ENCODE peak calls at places on chromosomes 6 and 20, in six cellular contexts. X is retina, I is NCI-H524, Q is adrenal gland, H is KBM-7, W is NCI-H1092 treated with DMSO at 0.1 percent for 48 hours. N is an unnamed sample.

GRCh38 chr6:4848382-4849068 is 72.3 kb downstream of the CDYL start:
- DNase-seq in X (no peak), I (no peak), Q (no peak), H (no peak), W (no peak), N (no peak)

GRCh38 chr6:142605922-142606321 is 304.1 kb downstream of the ADGRG6 start:
- DNase-seq in X (no peak), I (no peak), Q (no peak), H (no peak), W (no peak), N (peak)

GRCh38 chr6:105326838-105327745 is 75.8 kb downstream of the PREP start:
- DNase-seq in X (peak), I (peak), Q (peak), H (no peak), W (peak), N (peak)

GRCh38 chr20:41185013-41185757 is 47.8 kb downstream of the PLCG1 start:
- DNase-seq in X (no peak), I (peak), Q (no peak), H (no peak), W (no peak), N (no peak)

GRCh38 chr6:38779310-38780062 is 64.4 kb downstream of the DNAH8 start:
- DNase-seq in X (no peak), I (no peak), Q (no peak), H (no peak), W (no peak), N (no peak)

GRCh38 chr6:170452767-170453545 is 100.2 kb downstream of the PSMB1 start:
- DNase-seq in X (no peak), I (no peak), Q (no peak), H (no peak), W (no peak), N (no peak)

GRCh38 chr20:20134941-20135572 is 82.7 kb downstream of the CFAP61 start:
- DNase-seq in X (no peak), I (no peak), Q (no peak), H (no peak), W (no peak), N (no peak)

GRCh38 chr6:43506171-43506570 is 4.0 kb downstream of the LRRC73 start:
- DNase-seq in X (no peak), I (no peak), Q (no peak), H (no peak), W (no peak), N (no peak)

GRCh38 chr20:40192083-40192482 is 497.0 kb downstream of the MAFB start:
- DNase-seq in X (no peak), I (no peak), Q (no peak), H (no peak), W (no peak), N (peak)

GRCh38 chr6:149342525-149342924 is 25.0 kb downstream of the TAB2 start:
- DNase-seq in X (no peak), I (no peak), Q (no peak), H (no peak), W (no peak), N (peak)

GRCh38 chr6:168244961-168245551 is 74.5 kb downstream of the DACT2 start:
- DNase-seq in X (no peak), I (no peak), Q (no peak), H (no peak), W (no peak), N (no peak)

GRCh38 chr6:83511901-83512681 is at the start of gene PRSS35:
- DNase-seq in X (peak), I (peak), Q (peak), H (peak), W (peak), N (peak)

GRCh38 chr6:75581231-75581630 is 20.4 kb upstream of the SENP6 start:
- DNase-seq in X (no peak), I (no peak), Q (no peak), H (no peak), W (no peak), N (no peak)

GRCh38 chr6:39029156-39030011 is 19.2 kb upstream of the GLP1R start:
- DNase-seq in X (no peak), I (peak), Q (no peak), H (peak), W (no peak), N (peak)

GRCh38 chr20:41617059-41617921 is 887 bp downstream of the CHD6 start:
- DNase-seq in X (peak), I (no peak), Q (peak), H (peak), W (peak), N (peak)

GRCh38 chr20:35166242-35166830 is 5.5 kb upstream of the PROCR start:
- DNase-seq in X (no peak), I (no peak), Q (peak), H (peak), W (no peak), N (no peak)

GRCh38 chr20:39036011-39036410 is 73.9 kb downstream of the DHX35 start:
- DNase-seq in X (no peak), I (no peak), Q (no peak), H (no peak), W (no peak), N (no peak)

GRCh38 chr20:2385026-2385425 is 4.3 kb downstream of the TGM6 start:
- DNase-seq in X (no peak), I (no peak), Q (no peak), H (no peak), W (no peak), N (no peak)

GRCh38 chr6:11621119-11621518 is 83.6 kb downstream of the TMEM170B start:
- DNase-seq in X (peak), I (peak), Q (no peak), H (no peak), W (peak), N (peak)

GRCh38 chr6:73969982-73970960 is 274.3 kb downstream of the CD109 start:
- DNase-seq in X (peak), I (peak), Q (no peak), H (peak), W (peak), N (peak)

GRCh38 chr20:45735552-45735951 is 13.4 kb downstream of the SPINT4 start:
- DNase-seq in X (no peak), I (no peak), Q (no peak), H (no peak), W (no peak), N (no peak)

GRCh38 chr6:130233332-130233731 is 10.6 kb upstream of the SAMD3 start:
- DNase-seq in X (no peak), I (no peak), Q (no peak), H (no peak), W (no peak), N (peak)

GRCh38 chr6:154615483-154616025 is 105.1 kb upstream of the CNKSR3 start:
- DNase-seq in X (no peak), I (no peak), Q (peak), H (peak), W (peak), N (peak)

N was measured in kidney tubule cell.